ENCODE peak calls at places on chromosome 19, in seven cellular contexts. W is mesenchymal stem cell, J is mesendoderm, S is IMR-90, I is neuronal stem cell, O is H1, H is trophoblast cell. E is an unnamed sample.

GRCh38 chr19:54430306-54431254 is 15.3 kb downstream of the TTYH1 start:
- DNase-seq in J (peak), S (no peak), W (peak), O (peak), H (no peak), I (no peak), E (peak)

GRCh38 chr19:32373614-32374295 is 28.3 kb downstream of the ZNF507 start:
- DNase-seq in S (peak), I (no peak), W (peak), J (peak), H (peak), O (no peak), E (no peak)

GRCh38 chr19:36008336-36008978 is at the start of gene SYNE4:
- DNase-seq in J (peak), S (no peak), W (no peak), O (peak), H (peak), I (no peak), E (peak)

GRCh38 chr19:33263325-33264023 is 37.8 kb upstream of the SLC7A10 start:
- DNase-seq in J (no peak), O (no peak), H (no peak), S (no peak), I (no peak), W (no peak), E (no peak)

GRCh38 chr19:34692541-34692940 is 15.1 kb downstream of the ZNF302 start:
- DNase-seq in J (no peak), I (no peak), H (no peak), O (no peak), W (no peak), S (no peak), E (no peak)

GRCh38 chr19:9917322-9917721 is 19.0 kb downstream of the OLFM2 start:
- DNase-seq in J (peak), W (peak), H (no peak), S (peak), O (no peak), I (no peak), E (peak)

GRCh38 chr19:917323-918151 is at the start of gene KISS1R:
- DNase-seq in I (peak), S (peak), O (peak), H (peak), J (peak), W (peak), E (peak)

GRCh38 chr19:18251587-18252369 is 22.5 kb downstream of the IQCN start:
- DNase-seq in O (peak), W (peak), S (peak), I (peak), H (peak), J (peak), E (peak)

GRCh38 chr19:52635786-52636570 is 2.2 kb downstream of the ZNF83 start:
- DNase-seq in I (no peak), W (no peak), H (no peak), O (no peak), J (no peak), S (peak), E (no peak)

GRCh38 chr19:16594131-16594586 is 21.9 kb upstream of the SLC35E1 start:
- DNase-seq in S (no peak), I (no peak), J (no peak), H (no peak), O (no peak), W (no peak), E (no peak)

GRCh38 chr19:46944918-46945628 is 74.6 kb upstream of the NPAS1 start:
- DNase-seq in S (peak), O (peak), W (peak), H (no peak), I (peak), J (peak), E (peak)

GRCh38 chr19:28291874-28292273 is 921.1 kb downstream of the UQCRFS1 start:
- DNase-seq in S (no peak), H (no peak), I (no peak), W (no peak), O (no peak), J (no peak), E (no peak)

GRCh38 chr19:18128044-18128443 is 24.9 kb upstream of the PIK3R2 start:
- DNase-seq in S (peak), H (no peak), I (no peak), W (peak), J (no peak), O (no peak), E (no peak)

GRCh38 chr19:13707901-13708300 is 56.4 kb upstream of the MRI1 start:
- DNase-seq in W (no peak), J (no peak), I (no peak), S (no peak), H (no peak), O (no peak), E (no peak)

GRCh38 chr19:29260477-29261317 is 47.7 kb upstream of the UQCRFS1 start:
- DNase-seq in O (peak), J (peak), I (peak), S (peak), H (peak), W (no peak), E (peak)

GRCh38 chr19:45075215-45076028 is 856 bp downstream of the ZNF296 start:
- DNase-seq in S (no peak), I (no peak), H (no peak), W (no peak), J (peak), O (peak), E (peak)

GRCh38 chr19:16249826-16250434 is 52.2 kb downstream of the AP1M1 start:
- DNase-seq in I (no peak), H (no peak), O (no peak), S (peak), W (no peak), J (no peak), E (no peak)

GRCh38 chr19:13718733-13719132 is 45.6 kb upstream of the MRI1 start:
- DNase-seq in S (peak), O (no peak), J (peak), I (peak), W (no peak), H (no peak), E (peak)

GRCh38 chr19:35030257-35031071 is at the start of gene SCN1B:
- DNase-seq in O (peak), I (peak), W (peak), H (no peak), J (peak), S (peak), E (peak)

GRCh38 chr19:1522061-1522460 is 1.8 kb upstream of the PLK5 start:
- DNase-seq in J (no peak), S (no peak), O (no peak), I (no peak), W (no peak), H (no peak), E (no peak)

GRCh38 chr19:10583021-10583776 is 3.9 kb downstream of the AP1M2 start:
- DNase-seq in S (no peak), W (no peak), O (no peak), H (no peak), J (peak), I (no peak), E (no peak)

GRCh38 chr19:53102186-53102585 is 1.0 kb downstream of the ZNF160 start:
- DNase-seq in O (no peak), S (no peak), H (no peak), J (peak), I (peak), W (no peak), E (no peak)

GRCh38 chr19:56707821-56708220 is 36.3 kb upstream of the ZNF835 start:
- DNase-seq in H (no peak), W (no peak), S (no peak), O (no peak), I (no peak), J (no peak), E (no peak)

GRCh38 chr19:46704379-46705076 is 12.4 kb downstream of the PRKD2 start:
- DNase-seq in O (peak), I (no peak), H (peak), W (peak), J (peak), S (no peak), E (peak)

GRCh38 chr19:7788933-7789323 is 25.9 kb downstream of the CLEC4M start:
- DNase-seq in J (no peak), I (no peak), O (peak), H (no peak), W (no peak), S (no peak), E (no peak)

GRCh38 chr19:56109216-56109615 is 11.9 kb downstream of the ZNF787 start:
- DNase-seq in J (no peak), H (no peak), S (peak), O (no peak), W (no peak), I (no peak), E (no peak)

GRCh38 chr19:51108805-51109146 is 567 bp upstream of the CTU1 start:
- DNase-seq in J (no peak), W (no peak), O (no peak), I (no peak), H (no peak), S (no peak), E (no peak)

GRCh38 chr19:50568321-50569022 is at the start of gene LRRC4B:
- DNase-seq in J (peak), O (peak), I (no peak), H (no peak), S (no peak), W (no peak), E (peak)

GRCh38 chr19:7883796-7884570 is 4.3 kb upstream of the LRRC8E start:
- DNase-seq in O (no peak), I (no peak), H (no peak), J (no peak), W (peak), S (peak), E (no peak)

GRCh38 chr19:23286477-23286876 is 36.3 kb upstream of the ZNF724 start:
- DNase-seq in S (no peak), W (no peak), I (no peak), H (no peak), O (peak), J (peak), E (peak)

GRCh38 chr19:34350161-34350561 is 14.8 kb upstream of the GPI start:
- DNase-seq in W (no peak), S (peak), J (no peak), I (no peak), H (no peak), O (no peak), E (no peak)

GRCh38 chr19:10600149-10600548 is 13.0 kb upstream of the AP1M2 start:
- DNase-seq in S (no peak), O (no peak), I (no peak), H (no peak), W (no peak), J (no peak), E (no peak)

GRCh38 chr19:15300533-15301194 is 31.7 kb downstream of the BRD4 start:
- DNase-seq in O (no peak), W (peak), J (peak), I (no peak), H (peak), S (peak), E (no peak)

GRCh38 chr19:54352546-54352945 is 12.2 kb downstream of the LAIR1 start:
- DNase-seq in W (no peak), I (no peak), J (no peak), H (no peak), S (no peak), O (no peak), E (no peak)

GRCh38 chr19:14112809-14113385 is 4.7 kb downstream of the PRKACA start:
- DNase-seq in H (no peak), S (no peak), I (no peak), W (no peak), J (no peak), O (no peak), E (no peak)

GRCh38 chr19:58107778-58108545 is 9.9 kb upstream of the ZSCAN18 start:
- DNase-seq in W (no peak), H (no peak), I (no peak), S (no peak), O (no peak), J (no peak), E (no peak)

GRCh38 chr19:5103061-5103701 is 134.3 kb downstream of the KDM4B start:
- DNase-seq in O (no peak), S (peak), J (no peak), I (no peak), W (no peak), H (no peak), E (no peak)

GRCh38 chr19:28435551-28436261 is 777.2 kb downstream of the UQCRFS1 start:
- DNase-seq in J (no peak), W (no peak), O (no peak), S (no peak), I (no peak), H (no peak), E (no peak)

GRCh38 chr19:33405491-33406461 is 32.3 kb downstream of the CEBPG start:
- DNase-seq in S (no peak), O (no peak), J (no peak), I (no peak), H (no peak), W (no peak), E (no peak)

GRCh38 chr19:19409235-19410030 is 4.0 kb downstream of the GATAD2A start:
- DNase-seq in O (no peak), H (peak), I (no peak), J (peak), S (no peak), W (no peak), E (no peak)
- H2BK5ac ChIP-seq in O (no peak), H (peak), I (no peak), J (no peak), S (no peak), W (no peak), E (no peak)

DNA sequence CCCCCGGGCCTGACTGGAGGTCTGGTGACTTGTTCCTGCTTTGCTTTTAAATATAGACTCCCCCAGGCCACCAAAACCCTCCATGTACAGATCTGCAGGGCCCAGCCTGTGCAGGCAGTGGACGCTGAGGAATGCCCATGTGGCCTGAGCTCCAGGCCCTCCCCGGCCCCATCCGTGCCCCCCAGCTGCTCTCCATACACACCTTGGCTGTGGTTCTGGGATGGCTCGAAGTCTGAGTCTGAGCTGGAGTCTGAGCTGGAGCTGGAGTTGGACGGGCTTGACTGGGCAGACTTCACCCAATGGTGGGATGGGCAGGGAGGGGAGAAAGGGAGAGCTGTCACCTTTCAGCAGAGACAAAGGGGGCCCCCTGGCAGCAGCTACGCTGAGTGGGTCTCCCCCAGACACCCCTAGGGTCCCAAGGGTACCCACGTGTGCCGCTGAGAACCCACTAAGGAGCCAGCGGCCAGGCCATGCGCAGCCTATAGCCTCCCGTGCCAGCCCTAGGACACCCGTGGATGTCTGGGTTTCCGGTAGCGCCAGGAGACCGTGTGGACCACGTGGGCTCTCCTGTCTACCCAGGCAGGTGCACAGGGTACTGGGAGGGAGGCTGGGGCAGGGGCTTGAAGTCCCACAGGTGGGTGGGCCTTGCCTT is 61.9 kb downstream of the MLLT1 start:
- DNase-seq in I (no peak), S (no peak), W (no peak), O (no peak), J (no peak), H (no peak), E (no peak)
- H3K9ac ChIP-seq in I (peak), S (no peak), W (peak), O (no peak), J (peak), H (no peak), E (no peak)

GRCh38 chr19:43767316-43767715 is 12.6 kb upstream of the SMG9 start:
- DNase-seq in W (no peak), I (no peak), S (no peak), H (no peak), J (no peak), O (no peak), E (no peak)

GRCh38 chr19:43766755-43767043 is 11.9 kb upstream of the SMG9 start:
- DNase-seq in H (no peak), J (no peak), O (no peak), W (no peak), I (no peak), S (no peak), E (no peak)

GRCh38 chr19:43762814-43763213 is 8.1 kb upstream of the SMG9 start:
- DNase-seq in O (no peak), W (no peak), S (no peak), J (no peak), H (no peak), I (no peak), E (no peak)

GRCh38 chr19:43763473-43763939 is 8.7 kb upstream of the SMG9 start:
- DNase-seq in I (no peak), S (peak), H (peak), W (no peak), J (no peak), O (no peak), E (no peak)

DNA sequence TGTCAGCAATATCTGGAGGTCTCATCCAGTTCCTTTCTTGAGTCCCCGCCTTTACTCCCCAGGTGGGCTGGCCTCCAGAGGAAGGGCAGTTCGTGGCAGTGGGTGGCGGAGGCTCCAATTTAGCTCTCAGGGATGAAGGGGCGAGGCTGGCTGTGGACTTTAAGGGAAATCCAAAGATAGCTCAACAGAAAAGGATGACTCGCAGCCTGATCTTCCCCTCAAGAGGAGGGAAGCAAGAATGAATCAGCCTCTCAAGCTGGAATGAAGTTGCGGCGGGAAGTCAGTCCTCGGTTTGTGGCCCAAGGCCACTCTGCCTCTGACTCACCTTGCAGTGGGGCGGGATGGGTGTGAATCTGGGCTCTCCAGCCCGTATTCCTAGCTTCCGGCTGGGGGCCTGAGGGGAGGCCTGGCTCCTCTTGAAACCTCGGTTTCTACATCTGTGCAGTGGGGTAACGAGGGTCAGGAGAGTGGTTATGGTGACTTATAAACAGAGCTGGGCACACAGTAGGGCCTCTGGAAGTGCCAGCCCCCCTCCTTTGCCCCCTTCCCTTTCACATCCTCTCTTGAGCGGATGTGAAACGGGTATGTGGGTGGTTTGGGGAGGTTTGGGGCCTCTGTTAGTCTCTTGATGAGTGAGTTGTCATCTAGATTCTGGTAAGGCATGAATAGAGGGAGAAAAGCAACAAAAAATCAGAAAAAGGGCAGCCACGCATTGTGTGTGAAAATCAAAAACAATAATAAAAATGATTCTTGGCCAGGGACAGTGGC is 10.5 kb upstream of the SMG9 start:
- DNase-seq in J (peak), W (peak), I (no peak), S (peak), H (peak), O (no peak), E (peak)
- H2BK5ac ChIP-seq in J (no peak), W (peak), I (no peak), S (peak), H (peak), O (no peak), E (no peak)

DNA sequence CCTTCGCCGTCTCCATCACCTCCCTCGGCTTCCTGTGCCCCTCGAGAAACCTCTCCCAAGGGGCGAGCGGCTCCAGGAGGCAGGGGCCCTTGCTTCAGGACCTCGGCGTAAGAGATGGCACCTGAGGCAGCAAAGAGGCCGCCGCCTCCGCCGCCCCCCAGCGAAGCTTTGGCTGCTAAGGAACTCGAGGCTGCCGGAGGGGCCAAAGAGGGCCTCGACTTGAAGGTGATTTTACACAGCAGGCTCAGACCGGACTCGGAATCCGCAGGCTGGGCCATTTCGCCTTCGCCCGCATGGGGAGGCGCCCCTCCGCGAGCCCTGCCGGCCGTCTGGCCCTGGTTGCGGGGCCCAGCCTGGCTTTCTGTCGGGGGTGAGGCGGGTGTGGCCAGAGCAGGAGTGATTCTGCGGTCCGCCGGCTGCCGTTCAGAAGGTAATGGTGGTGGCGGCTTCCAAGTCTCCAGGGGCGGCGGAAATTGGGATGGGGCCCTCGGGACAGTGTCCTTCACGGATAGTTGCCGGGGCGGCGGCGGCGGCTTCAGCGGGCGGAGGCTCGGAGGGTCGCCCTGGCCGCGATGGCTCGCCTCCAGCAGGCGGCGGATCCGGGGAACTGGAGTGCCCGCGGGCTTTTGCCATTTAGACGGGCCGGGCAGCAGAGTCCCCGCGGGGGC is 1.4 kb downstream of the GGN start:
- DNase-seq in S (no peak), J (no peak), I (no peak), W (no peak), H (no peak), O (no peak), E (no peak)
- H3K9ac ChIP-seq in S (no peak), J (no peak), I (no peak), W (no peak), H (no peak), O (no peak), E (no peak)

DNA sequence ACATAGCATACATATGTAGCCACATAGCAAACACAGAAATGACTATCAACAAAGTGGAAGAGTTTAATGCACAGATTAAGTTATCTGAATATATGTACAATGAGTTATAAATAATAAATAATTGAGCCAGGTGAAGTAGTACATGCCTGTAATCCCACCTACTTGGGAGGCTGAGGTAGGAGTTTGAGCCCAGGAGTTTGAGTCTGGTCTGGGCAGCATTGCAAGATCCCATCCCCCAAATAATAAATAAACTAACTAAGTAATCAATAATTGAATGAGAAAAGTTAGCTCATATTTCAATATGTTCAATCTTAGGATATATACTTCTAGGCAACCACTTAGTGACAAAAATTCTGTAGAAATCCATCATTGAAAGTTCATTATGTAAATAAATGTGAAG is 1.7 kb downstream of the CARD8 start:
- DNase-seq in O (no peak), S (no peak), W (no peak), H (no peak), I (no peak), J (no peak), E (no peak)
- H2BK5ac ChIP-seq in O (no peak), S (no peak), W (no peak), H (no peak), I (no peak), J (no peak), E (no peak)